ENCODE peak calls at places on chromosomes 1 and 21, in nine cellular contexts. V, J, U, A, R, M, B, I and T are unnamed samples.

GRCh38 chr1:40710581-40711315 is 19.2 kb downstream of the NFYC start:
- DNase-seq in V (peak; percentile 1), J (no peak), U (no peak), A (no peak), R (no peak), M (peak; percentile 24), B (no peak), I (no peak), T (no peak)

GRCh38 chr1:164466429-164466828 is 92.6 kb upstream of the PBX1 start:
- DNase-seq in V (no peak), J (no peak), U (no peak), A (no peak), R (no peak), M (no peak), B (no peak), I (no peak), T (no peak)

GRCh38 chr1:93453911-93454310 is 6.0 kb downstream of the FNBP1L start:
- DNase-seq in V (no peak), J (no peak), U (no peak), A (no peak), R (no peak), M (no peak), B (no peak), I (no peak), T (no peak)

GRCh38 chr1:95195046-95195445 is 39.0 kb upstream of the RWDD3 start:
- DNase-seq in V (no peak), J (no peak), U (no peak), A (no peak), R (no peak), M (no peak), B (no peak), I (no peak), T (peak; percentile 74)

GRCh38 chr1:228930479-228930957 is 195.2 kb downstream of the RHOU start:
- DNase-seq in V (no peak), J (no peak), U (no peak), A (no peak), R (no peak), M (no peak), B (no peak), I (peak; percentile 33), T (no peak)

GRCh38 chr1:19682257-19682656 is 17.6 kb downstream of the HTR6 start:
- DNase-seq in V (no peak), J (no peak), U (no peak), A (peak; percentile 93), R (peak; percentile 44), M (no peak), B (no peak), I (no peak), T (no peak)

GRCh38 chr1:6165027-6165426 is 15.1 kb downstream of the CHD5 start:
- DNase-seq in V (no peak), J (no peak), U (no peak), A (no peak), R (no peak), M (no peak), B (no peak), I (no peak), T (no peak)

GRCh38 chr1:1092149-1092855 is 18.2 kb upstream of the RNF223 start:
- DNase-seq in V (no peak), J (no peak), U (no peak), A (no peak), R (peak; percentile 25), M (no peak), B (no peak), I (no peak), T (no peak)

GRCh38 chr21:33023574-33024277 is 2.0 kb upstream of the OLIG2 start:
- DNase-seq in V (no peak), J (no peak), U (no peak), A (no peak), R (no peak), M (no peak), B (no peak), I (no peak), T (no peak)

GRCh38 chr1:181990730-181991129 is 70.8 kb downstream of the ZNF648 start:
- DNase-seq in V (no peak), J (no peak), U (no peak), A (no peak), R (no peak), M (no peak), B (no peak), I (no peak), T (peak; percentile 64)

GRCh38 chr1:26799479-26800133 is 11.9 kb downstream of the PIGV start:
- DNase-seq in V (peak; percentile 47), J (no peak), U (no peak), A (peak; percentile 81), R (peak; percentile 69), M (no peak), B (peak; percentile 59), I (no peak), T (peak; percentile 94)

GRCh38 chr1:208030320-208031091 is 119.6 kb upstream of the CD34 start:
- DNase-seq in V (no peak), J (no peak), U (no peak), A (peak; percentile 37), R (no peak), M (no peak), B (no peak), I (peak; percentile 48), T (no peak)

GRCh38 chr1:237025358-237026074 is 16.5 kb upstream of the RYR2 start:
- DNase-seq in V (no peak), J (no peak), U (no peak), A (no peak), R (no peak), M (no peak), B (no peak), I (no peak), T (no peak)

GRCh38 chr21:26966978-26967913 is at the start of gene ADAMTS5:
- DNase-seq in V (no peak), J (no peak), U (no peak), A (peak; percentile 69), R (peak; percentile 46), M (no peak), B (no peak), I (no peak), T (peak; percentile 61)

GRCh38 chr1:165628127-165628857 is 2.7 kb upstream of the MGST3 start:
- DNase-seq in V (no peak), J (no peak), U (no peak), A (no peak), R (no peak), M (no peak), B (no peak), I (no peak), T (no peak)

GRCh38 chr1:198701250-198701649 is 62.4 kb downstream of the PTPRC start:
- DNase-seq in V (no peak), J (no peak), U (no peak), A (no peak), R (no peak), M (no peak), B (no peak), I (no peak), T (no peak)

GRCh38 chr1:9822490-9822889 is 1.3 kb downstream of the CLSTN1 start:
- DNase-seq in V (no peak), J (no peak), U (no peak), A (peak; percentile 41), R (no peak), M (no peak), B (no peak), I (no peak), T (no peak)

GRCh38 chr1:180953791-180954721 is 41.4 kb downstream of the KIAA1614 start:
- DNase-seq in V (peak; percentile 83), J (peak; percentile 42), U (peak; percentile 63), A (peak; percentile 12), R (peak; percentile 77), M (no peak), B (peak; percentile 64), I (peak; percentile 58), T (peak; percentile 81)

GRCh38 chr1:93304716-93305138 is 41.0 kb upstream of the DR1 start:
- DNase-seq in V (no peak), J (no peak), U (peak; percentile 34), A (peak; percentile 79), R (no peak), M (peak; percentile 67), B (peak; percentile 43), I (peak; percentile 32), T (peak; percentile 56)

GRCh38 chr1:112988367-112988766 is 32.4 kb upstream of the SLC16A1 start:
- DNase-seq in V (no peak), J (no peak), U (no peak), A (no peak), R (no peak), M (no peak), B (no peak), I (no peak), T (no peak)

GRCh38 chr1:156920233-156921052 is at the start of gene LRRC71:
- DNase-seq in V (peak; percentile 19), J (peak; percentile 11), U (peak; percentile 60), A (peak; percentile 64), R (peak; percentile 42), M (peak; percentile 79), B (peak; percentile 78), I (peak; percentile 72), T (peak; percentile 59)

GRCh38 chr1:112706505-112707216 is at the start of gene RHOC:
- DNase-seq in V (no peak), J (peak; percentile 30), U (no peak), A (peak; percentile 56), R (no peak), M (no peak), B (peak; percentile 79), I (peak; percentile 66), T (no peak)

GRCh38 chr21:38504056-38504455 is 5.8 kb upstream of the ERG start:
- DNase-seq in V (no peak), J (no peak), U (no peak), A (no peak), R (no peak), M (no peak), B (no peak), I (no peak), T (no peak)

GRCh38 chr1:30425046-30425445 is 298.3 kb downstream of the MATN1 start:
- DNase-seq in V (no peak), J (no peak), U (no peak), A (no peak), R (no peak), M (no peak), B (no peak), I (peak; percentile 3), T (no peak)

GRCh38 chr1:201930137-201930536 is 16.2 kb downstream of the LMOD1 start:
- DNase-seq in V (no peak), J (no peak), U (no peak), A (peak; percentile 29), R (no peak), M (no peak), B (no peak), I (no peak), T (no peak)

GRCh38 chr1:54275349-54275748 is 75.4 kb downstream of the MRPL37 start:
- DNase-seq in V (peak; percentile 23), J (no peak), U (no peak), A (peak; percentile 51), R (no peak), M (no peak), B (peak; percentile 82), I (peak; percentile 48), T (peak; percentile 69)

GRCh38 chr1:8047112-8047511 is 21.0 kb upstream of the ERRFI1 start:
- DNase-seq in V (no peak), J (no peak), U (no peak), A (peak; percentile 61), R (no peak), M (no peak), B (no peak), I (no peak), T (no peak)

GRCh38 chr1:58683519-58683918 is 16.3 kb downstream of the MYSM1 start:
- DNase-seq in V (no peak), J (no peak), U (no peak), A (no peak), R (no peak), M (no peak), B (no peak), I (no peak), T (no peak)

GRCh38 chr1:24526940-24527542 is 24.4 kb downstream of the RCAN3 start:
- DNase-seq in V (no peak), J (no peak), U (peak; percentile 56), A (peak; percentile 20), R (no peak), M (peak; percentile 30), B (no peak), I (no peak), T (no peak)

GRCh38 chr1:104648269-104648691 is 898.6 kb downstream of the AMY1C start:
- DNase-seq in V (no peak), J (no peak), U (no peak), A (no peak), R (no peak), M (peak; percentile 42), B (no peak), I (no peak), T (no peak)

GRCh38 chr1:167482184-167482583 is 36.1 kb downstream of the CD247 start:
- DNase-seq in V (no peak), J (no peak), U (peak; percentile 52), A (no peak), R (no peak), M (no peak), B (no peak), I (no peak), T (no peak)